ENCODE peak calls at places on chromosomes 12 and 14, in ten cellular contexts. U is right atrium auricular region; I is fibroblast of lung; X is CD8-positive, alpha-beta memory T cell; M is mucosa of gallbladder; N is HCT116; P is stimulated activated CD4-positive, alpha-beta T cell treated with anti-CD3 and anti-CD28 coated beads, Interleukin-1b, Interleukin-23, amount 100 ng/mL, for 1 hour; A is GM04503; W is activated T-cell treated with anti-CD3 and anti-CD28 coated beads for 1 hour; G is GM04504. S is an unnamed sample.
A peak's percentile ranks its signal among the peaks of the same experiment; 100 is the strongest.

GRCh38 chr14:91728616-91729183 is 3.2 kb downstream of the CATSPERB start:
- DNase-seq in P (no peak), I (no peak), M (no peak), N (no peak), U (no peak), G (no peak), X (no peak), A (peak; percentile 27), W (no peak), S (no peak)

GRCh38 chr12:97941686-97942354 is 479.2 kb downstream of the RMST start:
- DNase-seq in W (no peak), U (no peak), M (no peak), I (no peak), N (no peak), P (no peak), G (no peak), X (no peak), A (no peak), S (no peak)

GRCh38 chr12:121330195-121330594 is 22.0 kb downstream of the ANAPC5 start:
- DNase-seq in M (no peak), G (no peak), U (no peak), X (no peak), N (no peak), A (no peak), W (no peak), I (no peak), P (no peak), S (no peak)

GRCh38 chr12:107845980-107846659 is 71.6 kb downstream of the ASCL4 start:
- DNase-seq in X (no peak), U (no peak), P (no peak), G (no peak), M (no peak), A (no peak), W (no peak), N (no peak), I (no peak), S (no peak)

GRCh38 chr14:75335588-75335987 is 57.0 kb downstream of the FOS start:
- DNase-seq in W (no peak), P (no peak), X (no peak), N (no peak), M (no peak), U (no peak), I (no peak), A (no peak), G (no peak), S (no peak)

GRCh38 chr14:93059917-93060545 is 55.7 kb downstream of the ITPK1 start:
- DNase-seq in A (no peak), P (no peak), U (no peak), M (no peak), N (no peak), W (no peak), I (no peak), G (no peak), X (no peak), S (no peak)

GRCh38 chr12:50572275-50572674 is 67.5 kb downstream of the DIP2B start:
- DNase-seq in P (no peak), W (no peak), G (peak; percentile 66), I (peak; percentile 94), A (peak; percentile 79), U (no peak), N (no peak), M (no peak), X (no peak), S (peak; percentile 47)

GRCh38 chr12:94768398-94769039 is 118.2 kb upstream of the TMCC3 start:
- DNase-seq in U (no peak), X (no peak), P (no peak), N (no peak), I (no peak), M (no peak), W (no peak), G (no peak), A (no peak), S (no peak)

GRCh38 chr14:88683119-88683518 is 109.6 kb downstream of the EML5 start:
- DNase-seq in I (no peak), M (no peak), A (no peak), X (no peak), N (no peak), U (no peak), G (no peak), W (no peak), P (no peak), S (no peak)

GRCh38 chr14:56135001-56135400 is 16.8 kb downstream of the PELI2 start:
- DNase-seq in W (no peak), G (no peak), N (no peak), X (no peak), I (no peak), U (no peak), M (peak; percentile 60), P (no peak), A (no peak), S (no peak)

GRCh38 chr12:46492471-46493351 is 120.1 kb upstream of the SLC38A2 start:
- DNase-seq in I (peak; percentile 92), W (no peak), P (no peak), U (no peak), G (peak; percentile 14), N (peak; percentile 85), X (no peak), A (no peak), M (peak; percentile 51), S (peak; percentile 59)

GRCh38 chr12:98951401-98951800 is 306.3 kb downstream of the APAF1 start:
- DNase-seq in U (no peak), N (no peak), M (no peak), W (no peak), P (no peak), I (no peak), X (no peak), A (no peak), G (no peak), S (no peak)

GRCh38 chr12:71155228-71155627 is 2.6 kb downstream of the TSPAN8 start:
- DNase-seq in I (no peak), G (no peak), W (no peak), N (no peak), A (no peak), U (no peak), M (no peak), X (no peak), P (no peak), S (no peak)

GRCh38 chr12:5745251-5745888 is 199.7 kb downstream of the ANO2 start:
- DNase-seq in P (no peak), N (peak; percentile 47), M (peak; percentile 72), I (peak; percentile 58), G (peak; percentile 44), X (no peak), U (peak; percentile 73), W (peak; percentile 17), A (peak; percentile 17), S (peak; percentile 9)

GRCh38 chr12:115709410-115710065 is 568.0 kb downstream of the MED13L start:
- DNase-seq in P (no peak), G (peak; percentile 10), M (peak; percentile 27), N (no peak), A (peak; percentile 1), I (peak; percentile 32), X (no peak), W (no peak), U (no peak), S (no peak)

GRCh38 chr12:53862831-53863230 is 75.8 kb upstream of the HOXC13 start:
- DNase-seq in A (peak; percentile 37), W (no peak), I (no peak), G (peak; percentile 17), M (no peak), U (no peak), P (no peak), N (no peak), X (no peak), S (no peak)

GRCh38 chr12:114916124-114916523 is 232.1 kb upstream of the TBX3 start:
- DNase-seq in G (peak; percentile 87), I (peak; percentile 81), A (peak; percentile 84), X (no peak), P (no peak), U (no peak), M (no peak), W (no peak), N (no peak), S (no peak)

GRCh38 chr14:96962337-96962736 is 165.2 kb downstream of the VRK1 start:
- DNase-seq in M (no peak), N (no peak), W (peak; percentile 2), X (peak; percentile 48), G (no peak), P (no peak), A (no peak), U (no peak), I (no peak), S (no peak)

GRCh38 chr14:75342762-75343599 is 64.4 kb downstream of the FOS start:
- DNase-seq in I (no peak), W (no peak), X (no peak), A (no peak), G (no peak), P (no peak), N (no peak), M (no peak), U (no peak), S (no peak)

GRCh38 chr12:57904848-57905811 is 36.2 kb upstream of the ATP23 start:
- DNase-seq in P (peak; percentile 59), U (peak; percentile 88), I (peak; percentile 93), G (no peak), N (peak; percentile 89), W (peak; percentile 75), X (peak; percentile 71), A (no peak), M (peak; percentile 90), S (peak; percentile 85)

GRCh38 chr14:72439707-72440106 is 454.2 kb downstream of the DPF3 start:
- DNase-seq in N (no peak), I (no peak), W (no peak), M (no peak), A (no peak), G (no peak), P (no peak), X (no peak), U (no peak), S (no peak)

GRCh38 chr14:94545131-94545841 is 16.0 kb upstream of the SERPINA4 start:
- DNase-seq in M (no peak), G (no peak), I (no peak), P (no peak), A (no peak), N (no peak), U (peak; percentile 48), W (no peak), X (no peak), S (peak; percentile 18)

GRCh38 chr12:103647267-103647666 is 60.2 kb downstream of the STAB2 start:
- DNase-seq in U (no peak), W (no peak), M (no peak), X (no peak), A (peak; percentile 17), P (no peak), I (peak; percentile 9), N (no peak), G (peak; percentile 10), S (peak; percentile 62)

GRCh38 chr14:106488293-106488692 is 961.9 kb downstream of the TMEM121 start:
- DNase-seq in A (no peak), U (no peak), W (no peak), I (no peak), M (no peak), X (no peak), G (no peak), P (no peak), N (no peak), S (no peak)

GRCh38 chr12:29350080-29350479 is 30.9 kb downstream of the ERGIC2 start:
- DNase-seq in M (no peak), N (no peak), I (peak; percentile 51), W (no peak), X (no peak), P (no peak), G (peak; percentile 37), U (no peak), A (peak; percentile 22), S (peak; percentile 24)